ENCODE peak calls at places on chromosomes 16 and 17, in seven cellular contexts. E is DMS153; S is skeletal muscle cell; P is NCI-H748 treated with DMSO at 0.1 percent for 48 hours; C is NCI-H510A; I is WTC11; M is naive thymus-derived CD8-positive, alpha-beta T cell. V is an unnamed sample.

GRCh38 chr17:72407336-72408121 is 286.7 kb downstream of the SOX9 start:
- DNase-seq in E (peak), S (peak), P (peak), C (peak), I (no peak), M (no peak), V (peak)

GRCh38 chr16:24010440-24011089 is 174.8 kb downstream of the PRKCB start:
- DNase-seq in E (peak), S (peak), P (peak), C (no peak), I (peak), M (peak), V (peak)

GRCh38 chr17:16428098-16428882 is 12.9 kb downstream of the TRPV2 start:
- DNase-seq in E (no peak), S (no peak), P (no peak), C (peak), I (peak), M (peak), V (no peak)

GRCh38 chr16:2501938-2502900 is 11.5 kb upstream of the ATP6V0C start:
- DNase-seq in E (no peak), S (no peak), P (no peak), C (no peak), I (no peak), M (no peak), V (no peak)

GRCh38 chr17:57672205-57672632 is 72.9 kb downstream of the CCDC182 start:
- DNase-seq in E (no peak), S (peak), P (no peak), C (no peak), I (no peak), M (peak), V (no peak)

GRCh38 chr17:78450696-78451344 is 72.4 kb downstream of the PGS1 start:
- DNase-seq in E (no peak), S (peak), P (no peak), C (no peak), I (no peak), M (no peak), V (no peak)

GRCh38 chr17:33940769-33941168 is 314.3 kb upstream of the CCL2 start:
- DNase-seq in E (no peak), S (no peak), P (no peak), C (no peak), I (no peak), M (no peak), V (no peak)

GRCh38 chr16:2970563-2970962 is 1.4 kb downstream of the PAQR4 start:
- DNase-seq in E (no peak), S (no peak), P (no peak), C (no peak), I (no peak), M (no peak), V (no peak)

GRCh38 chr17:50363217-50364060 is 9.5 kb downstream of the MRPL27 start:
- DNase-seq in E (no peak), S (no peak), P (peak), C (no peak), I (peak), M (no peak), V (peak)

GRCh38 chr16:27383511-27384243 is 18.3 kb upstream of the IL21R start:
- DNase-seq in E (no peak), S (no peak), P (no peak), C (no peak), I (no peak), M (no peak), V (no peak)

GRCh38 chr16:84925092-84925772 is 86.1 kb downstream of the ZDHHC7 start:
- DNase-seq in E (no peak), S (no peak), P (no peak), C (no peak), I (peak), M (peak), V (peak)

GRCh38 chr16:59164461-59164860 is 430.3 kb upstream of the GOT2 start:
- DNase-seq in E (no peak), S (no peak), P (no peak), C (no peak), I (peak), M (no peak), V (no peak)

GRCh38 chr17:45896803-45897693 is 2.7 kb downstream of the MAPT start:
- DNase-seq in E (no peak), S (no peak), P (no peak), C (no peak), I (peak), M (no peak), V (peak)

GRCh38 chr16:50252874-50253510 is 13.4 kb upstream of the ADCY7 start:
- DNase-seq in E (no peak), S (no peak), P (no peak), C (no peak), I (no peak), M (no peak), V (no peak)

GRCh38 chr17:76241205-76241539 is 879 bp upstream of the RNF157 start:
- DNase-seq in E (no peak), S (no peak), P (no peak), C (no peak), I (no peak), M (no peak), V (no peak)

GRCh38 chr17:82242977-82243647 is 14.3 kb downstream of the SLC16A3 start:
- DNase-seq in E (no peak), S (no peak), P (no peak), C (no peak), I (no peak), M (no peak), V (no peak)

GRCh38 chr16:85402910-85403692 is 210.0 kb upstream of the GSE1 start:
- DNase-seq in E (peak), S (peak), P (no peak), C (no peak), I (peak), M (no peak), V (peak)

GRCh38 chr17:70053241-70054234 is 21.5 kb upstream of the KCNJ16 start:
- DNase-seq in E (no peak), S (no peak), P (no peak), C (no peak), I (no peak), M (no peak), V (no peak)

GRCh38 chr17:33290156-33290697 is 2.9 kb downstream of the ASIC2 start:
- DNase-seq in E (no peak), S (no peak), P (no peak), C (no peak), I (no peak), M (no peak), V (no peak)

GRCh38 chr16:8370374-8371015 is 219.8 kb downstream of the TMEM114 start:
- DNase-seq in E (no peak), S (no peak), P (no peak), C (no peak), I (no peak), M (no peak), V (no peak)

GRCh38 chr17:3208484-3208883 is 1.0 kb downstream of the OR1A1 start:
- DNase-seq in E (no peak), S (no peak), P (no peak), C (no peak), I (no peak), M (no peak), V (no peak)